ENCODE peak calls at places on chromosomes 1 and 21, in seven cellular contexts. P is GM19239, U is fibroblast of the aortic adventitia, W is mucosa of gallbladder, Y is brain microvascular endothelial cell, O is GM13977, Z is epithelial cell of esophagus. H is an unnamed sample.

GRCh38 chr1:59596432-59596831 is 218.3 kb upstream of the HOOK1 start:
- DNase-seq in P (no peak), U (peak), W (peak), Y (peak), Z (peak), O (no peak), H (peak)

GRCh38 chr1:169115891-169116585 is 9.5 kb downstream of the ATP1B1 start:
- DNase-seq in U (no peak), W (peak), Y (peak), O (peak), Z (peak), P (no peak), H (peak)

GRCh38 chr1:40944326-40944725 is 35.2 kb upstream of the CTPS1 start:
- DNase-seq in O (no peak), U (peak), Y (peak), P (no peak), Z (peak), W (peak), H (peak)

GRCh38 chr1:61012365-61012764 is 70.0 kb upstream of the NFIA start:
- DNase-seq in W (no peak), Z (no peak), U (no peak), P (no peak), Y (no peak), O (no peak), H (no peak)

GRCh38 chr1:116112388-116113140 is 1.4 kb downstream of the MAB21L3 start:
- DNase-seq in O (no peak), U (no peak), Y (no peak), Z (no peak), W (no peak), P (no peak), H (no peak)

GRCh38 chr1:246418565-246419312 is 88.3 kb downstream of the SMYD3 start:
- DNase-seq in U (no peak), P (no peak), Y (no peak), O (no peak), W (no peak), Z (no peak), H (no peak)

GRCh38 chr1:19651141-19651737 is 7.1 kb downstream of the NBL1 start:
- DNase-seq in Z (peak), O (peak), P (peak), Y (peak), U (peak), W (peak), H (no peak)

GRCh38 chr1:154881820-154882535 is 11.9 kb upstream of the KCNN3 start:
- DNase-seq in Y (no peak), Z (no peak), P (no peak), O (no peak), U (no peak), W (no peak), H (peak)

GRCh38 chr1:192539450-192540132 is 36.0 kb upstream of the RGS1 start:
- DNase-seq in Z (peak), U (peak), P (no peak), Y (peak), W (no peak), O (no peak), H (peak)

GRCh38 chr1:55421317-55421716 is 206.2 kb upstream of the USP24 start:
- DNase-seq in O (no peak), Z (peak), W (no peak), Y (no peak), U (peak), P (no peak), H (no peak)

GRCh38 chr21:37787456-37787855 is 128.8 kb downstream of the KCNJ6 start:
- DNase-seq in Z (peak), Y (peak), W (no peak), P (no peak), O (no peak), U (peak), H (peak)

GRCh38 chr1:6473974-6474814 is 8.2 kb upstream of the TNFRSF25 start:
- DNase-seq in O (no peak), Y (no peak), U (no peak), Z (no peak), P (no peak), W (no peak), H (no peak)

GRCh38 chr1:59290173-59290954 is 6.5 kb upstream of the FGGY start:
- DNase-seq in W (no peak), O (peak), Y (peak), P (peak), U (peak), Z (peak), H (peak)

GRCh38 chr1:59926381-59927243 is at the start of gene CYP2J2:
- DNase-seq in Y (no peak), P (no peak), O (no peak), Z (peak), W (peak), U (peak), H (no peak)

GRCh38 chr1:11216074-11216473 is 26.9 kb downstream of the ANGPTL7 start:
- DNase-seq in W (no peak), P (no peak), Y (no peak), U (no peak), O (no peak), Z (no peak), H (no peak)

GRCh38 chr1:77620273-77620672 is 62.2 kb downstream of the ZZZ3 start:
- DNase-seq in P (no peak), Y (no peak), U (no peak), Z (no peak), O (no peak), W (no peak), H (no peak)

GRCh38 chr21:36065497-36066036 is 4.3 kb upstream of the CBR1 start:
- DNase-seq in Y (peak), P (no peak), O (no peak), U (peak), W (no peak), Z (peak), H (peak)

GRCh38 chr1:116365353-116365780 is 7.7 kb upstream of the ATP1A1 start:
- DNase-seq in Z (no peak), U (peak), Y (no peak), P (no peak), O (no peak), W (no peak), H (no peak)

GRCh38 chr21:22842875-22843274 is 1844.7 kb downstream of the NCAM2 start:
- DNase-seq in W (no peak), Z (no peak), P (no peak), Y (no peak), O (no peak), U (no peak), H (no peak)

GRCh38 chr1:75614455-75615379 is 3.8 kb upstream of the SLC44A5 start:
- DNase-seq in W (peak), Y (no peak), P (peak), U (no peak), Z (no peak), O (peak), H (peak)

GRCh38 chr1:221419513-221420088 is 322.3 kb downstream of the DUSP10 start:
- DNase-seq in Y (no peak), W (no peak), P (no peak), O (no peak), Z (peak), U (peak), H (peak)

GRCh38 chr21:42829954-42830353 is 49.4 kb downstream of the WDR4 start:
- DNase-seq in W (no peak), Z (no peak), P (no peak), U (no peak), Y (no peak), O (no peak), H (no peak)

GRCh38 chr1:63322248-63322943 is at the start of gene FOXD3:
- DNase-seq in Y (no peak), P (no peak), W (peak), O (peak), Z (peak), U (peak), H (peak)

GRCh38 chr1:40794048-40794447 is 10.5 kb downstream of the KCNQ4 start:
- DNase-seq in Y (no peak), O (no peak), W (no peak), Z (no peak), P (no peak), U (no peak), H (no peak)

GRCh38 chr1:90716243-90716551 is 905 bp downstream of the BARHL2 start:
- DNase-seq in O (peak), W (no peak), P (no peak), U (no peak), Z (no peak), Y (no peak), H (no peak)

GRCh38 chr1:102836991-102837390 is 271.3 kb downstream of the COL11A1 start:
- DNase-seq in P (no peak), W (no peak), Y (no peak), Z (peak), U (no peak), O (no peak), H (no peak)

GRCh38 chr1:26799479-26800133 is 11.9 kb downstream of the PIGV start:
- DNase-seq in Y (peak), W (peak), O (no peak), Z (peak), U (peak), P (no peak), H (peak)

GRCh38 chr1:23867542-23867952 is 543 bp downstream of the FUCA1 start:
- DNase-seq in P (no peak), W (no peak), O (no peak), Z (no peak), U (no peak), Y (no peak), H (no peak)

GRCh38 chr1:39647247-39647646 is 7.8 kb upstream of the HEYL start:
- DNase-seq in Y (no peak), P (no peak), U (no peak), O (no peak), Z (no peak), W (no peak), H (no peak)

GRCh38 chr1:68128157-68128556 is 77.7 kb upstream of the DIRAS3 start:
- DNase-seq in Z (no peak), Y (peak), W (no peak), O (no peak), U (peak), P (no peak), H (no peak)

GRCh38 chr1:47707887-47708535 is 270.2 kb downstream of the FOXD2 start:
- DNase-seq in P (no peak), O (no peak), W (no peak), Y (no peak), Z (no peak), U (no peak), H (no peak)

H was measured in NCI-H226.